ENCODE peak calls at places on chromosomes 1 and 21, in nine cellular contexts. S, A, I, O, G, Y, T, X and B are unnamed samples.
A peak's percentile ranks its signal among the peaks of the same experiment; 100 is the strongest.

GRCh38 chr1:180229483-180230415 is at the start of gene LHX4:
- DNase-seq in S (peak; percentile 55), A (peak; percentile 51), I (peak; percentile 84), O (peak; percentile 64), G (peak; percentile 84), Y (peak; percentile 89), T (no peak), X (peak; percentile 34), B (peak; percentile 41)

GRCh38 chr1:145892486-145893087 is 6.9 kb upstream of the ANKRD35 start:
- DNase-seq in S (peak; percentile 28), A (no peak), I (no peak), O (no peak), G (no peak), Y (no peak), T (no peak), X (peak; percentile 50), B (peak; percentile 45)

GRCh38 chr1:179043907-179044306 is 18.2 kb downstream of the FAM20B start:
- DNase-seq in S (no peak), A (no peak), I (no peak), O (no peak), G (no peak), Y (no peak), T (no peak), X (no peak), B (no peak)

GRCh38 chr1:60847855-60848582 is 234.3 kb upstream of the NFIA start:
- DNase-seq in S (no peak), A (no peak), I (peak; percentile 47), O (no peak), G (no peak), Y (no peak), T (no peak), X (no peak), B (peak; percentile 11)

GRCh38 chr1:233269656-233270055 is 25.9 kb downstream of the PCNX2 start:
- DNase-seq in S (peak; percentile 65), A (no peak), I (no peak), O (no peak), G (no peak), Y (no peak), T (no peak), X (no peak), B (peak; percentile 22)

GRCh38 chr1:66282343-66282852 is 251.6 kb upstream of the SGIP1 start:
- DNase-seq in S (peak; percentile 90), A (peak; percentile 85), I (no peak), O (peak; percentile 99), G (no peak), Y (no peak), T (peak; percentile 68), X (peak; percentile 40), B (no peak)

GRCh38 chr1:178625695-178626094 is 99.3 kb upstream of the RALGPS2 start:
- DNase-seq in S (no peak), A (no peak), I (no peak), O (no peak), G (no peak), Y (no peak), T (no peak), X (no peak), B (peak; percentile 36)

GRCh38 chr21:29725025-29725736 is 214.6 kb downstream of the GRIK1 start:
- DNase-seq in S (no peak), A (no peak), I (no peak), O (no peak), G (no peak), Y (no peak), T (no peak), X (peak; percentile 24), B (peak; percentile 31)

GRCh38 chr1:241499910-241500309 is 19.6 kb downstream of the FH start:
- DNase-seq in S (peak; percentile 54), A (peak; percentile 12), I (peak; percentile 43), O (peak; percentile 29), G (peak; percentile 50), Y (peak; percentile 41), T (no peak), X (peak; percentile 82), B (peak; percentile 40)

GRCh38 chr1:241507189-241507820 is 12.2 kb downstream of the FH start:
- DNase-seq in S (peak; percentile 49), A (no peak), I (no peak), O (no peak), G (no peak), Y (no peak), T (no peak), X (no peak), B (no peak)

DNA sequence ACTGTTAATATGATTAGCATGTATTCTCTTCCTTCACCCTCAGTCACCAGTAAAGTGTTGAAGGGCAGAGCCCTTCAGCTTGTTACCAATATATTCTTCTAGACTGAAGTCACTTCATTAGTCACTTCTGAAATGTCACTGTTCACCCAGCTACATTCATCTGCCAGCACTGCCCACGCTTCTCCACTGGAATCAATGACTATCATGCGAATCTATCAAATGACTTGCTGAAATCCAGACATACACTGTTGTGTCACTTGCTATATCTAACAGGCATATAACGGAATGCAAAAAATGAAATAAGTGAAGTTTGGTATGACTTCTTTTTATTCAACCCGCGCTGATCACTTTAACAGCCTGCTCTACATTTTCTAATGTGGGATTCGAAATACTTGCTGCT is 16.1 kb downstream of the FH start:
- DNase-seq in S (no peak), A (no peak), I (no peak), O (no peak), G (no peak), Y (no peak), T (no peak), X (no peak), B (no peak)
- H3K79me2 ChIP-seq in S (no peaks in the 10 kb centered on the region), A (no peaks in the 10 kb centered on the region), I (no peaks in the 10 kb centered on the region), O (peaks cover 34% of the 10 kb centered on the region), G (no peaks in the 10 kb centered on the region), Y (no peaks in the 10 kb centered on the region), T (no peaks in the 10 kb centered on the region), X (no peaks in the 10 kb centered on the region), B (no peaks in the 10 kb centered on the region)

DNA sequence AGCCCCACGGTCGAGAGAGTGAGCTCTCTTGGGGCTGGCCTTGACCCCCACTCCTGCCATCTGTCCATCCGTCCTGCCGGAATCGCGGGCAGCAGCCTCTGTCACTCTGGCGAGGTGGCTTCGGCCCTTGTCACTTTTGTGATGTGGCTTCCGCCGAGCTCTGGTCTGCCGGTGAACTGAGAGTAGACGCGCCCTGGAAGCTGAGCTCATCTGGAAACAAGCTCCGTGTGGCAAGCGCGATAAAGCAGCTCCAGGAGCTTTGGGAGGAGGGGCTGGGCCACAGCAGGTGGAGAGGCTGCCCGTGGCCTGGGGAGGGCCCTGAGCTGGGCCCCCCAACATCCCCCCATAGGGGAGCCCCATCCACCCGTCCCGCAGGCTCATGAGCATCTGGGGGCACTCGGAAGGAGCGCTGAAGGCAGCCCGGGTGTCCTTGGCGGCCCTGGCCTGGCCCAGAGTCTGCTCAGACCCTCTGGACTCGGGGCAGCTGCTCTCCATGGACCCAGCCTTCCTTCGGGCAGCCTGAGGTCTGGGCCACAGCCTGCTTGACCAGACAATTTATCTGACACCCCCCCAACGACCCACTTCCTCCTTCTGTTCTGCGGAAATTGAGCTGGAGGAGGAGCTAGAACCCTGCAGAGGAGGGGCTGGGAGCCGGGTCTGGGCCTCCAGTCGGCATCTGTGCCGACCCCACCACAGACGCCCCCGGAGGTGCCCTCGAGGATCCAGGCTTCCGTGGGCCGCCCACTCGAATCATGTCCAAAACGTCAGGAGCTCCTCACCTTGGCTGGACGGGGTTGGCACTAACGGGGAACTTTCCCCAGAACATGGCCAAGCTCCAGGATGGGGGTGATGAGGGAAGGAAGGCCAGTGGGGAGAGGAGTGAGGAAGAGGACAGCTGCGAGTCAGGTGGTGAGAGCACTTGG is 59.1 kb downstream of the SLC19A1 start:
- DNase-seq in S (no peak), A (no peak), I (no peak), O (no peak), G (no peak), Y (no peak), T (no peak), X (no peak), B (no peak)
- TF ChIP-seq EZH2phosphoT487 in S (no peak), A (no peak), I (no peak), O (no peak), G (no peak), Y (no peak), T (no peak), X (no peak), B (no peak)

DNA sequence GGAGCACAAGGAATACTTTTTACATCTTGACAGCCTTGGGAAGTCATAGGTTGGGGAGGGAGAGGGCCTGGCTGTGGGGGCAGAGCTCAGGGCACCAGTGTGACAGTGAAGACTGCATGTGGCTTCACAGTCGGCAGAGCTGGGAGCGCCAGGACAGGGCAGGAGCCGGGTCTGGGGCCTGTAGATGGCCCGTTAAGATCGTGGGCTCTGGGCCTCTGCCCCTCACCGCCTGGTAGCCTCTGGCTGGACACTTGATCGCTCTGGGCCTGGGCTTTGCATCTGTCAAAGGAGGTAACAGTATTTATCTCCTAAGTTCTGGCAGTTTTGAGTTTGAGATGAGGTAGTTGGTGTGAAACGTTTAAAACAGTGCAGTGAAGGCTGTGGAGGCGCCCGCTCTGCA is 4.8 kb downstream of the SLX9 start:
- DNase-seq in S (no peak), A (no peak), I (no peak), O (no peak), G (no peak), Y (no peak), T (no peak), X (no peak), B (no peak)
- H3K79me2 ChIP-seq in S (peaks cover 82% of the 10 kb centered on the region), A (peaks cover 23% of the 10 kb centered on the region), I (peaks cover 79% of the 10 kb centered on the region), O (peaks cover 82% of the 10 kb centered on the region), G (peaks cover 68% of the 10 kb centered on the region), Y (peaks cover 73% of the 10 kb centered on the region), T (peaks cover 95% of the 10 kb centered on the region), X (peaks cover 99% of the 10 kb centered on the region), B (peaks cover 57% of the 10 kb centered on the region)

GRCh38 chr1:68132426-68133130 is 82.2 kb upstream of the DIRAS3 start:
- DNase-seq in S (no peak), A (no peak), I (no peak), O (no peak), G (no peak), Y (no peak), T (no peak), X (peak; percentile 38), B (no peak)

GRCh38 chr1:68128820-68129219 is 78.4 kb upstream of the DIRAS3 start:
- DNase-seq in S (no peak), A (no peak), I (no peak), O (no peak), G (no peak), Y (no peak), T (no peak), X (no peak), B (no peak)

GRCh38 chr1:68131261-68131660 is 80.8 kb upstream of the DIRAS3 start:
- DNase-seq in S (no peak), A (no peak), I (no peak), O (no peak), G (no peak), Y (no peak), T (no peak), X (no peak), B (no peak)

DNA sequence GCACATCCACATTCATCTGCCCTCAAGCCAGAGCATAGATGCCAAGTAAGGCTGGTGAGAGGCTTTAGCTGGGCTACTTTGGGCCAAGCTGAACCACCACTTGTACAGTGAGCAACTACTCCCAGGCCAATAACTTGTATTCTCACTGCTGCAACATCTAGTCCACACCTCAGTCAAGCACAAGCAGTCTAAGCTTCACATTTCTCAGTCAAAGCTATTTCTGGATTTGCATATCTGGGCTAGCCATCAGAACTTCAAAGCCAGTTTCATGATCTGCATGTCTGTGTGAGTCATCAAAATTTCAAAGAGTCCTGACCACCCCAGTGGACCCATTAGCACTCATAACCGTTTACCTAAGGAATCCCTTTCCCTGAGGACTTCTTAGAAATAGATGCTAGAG is 77.7 kb upstream of the DIRAS3 start:
- DNase-seq in S (peak; percentile 52), A (no peak), I (no peak), O (peak; percentile 86), G (no peak), Y (no peak), T (no peak), X (no peak), B (no peak)
- TF ChIP-seq EZH2phosphoT487 in S (no peak), A (no peak), I (no peak), O (no peak), G (no peak), Y (no peak), T (no peak), X (no peak), B (no peak)

GRCh38 chr1:10242811-10243210 is 32.4 kb downstream of the KIF1B start:
- DNase-seq in S (no peak), A (no peak), I (no peak), O (peak; percentile 34), G (no peak), Y (no peak), T (no peak), X (no peak), B (no peak)
- H3K79me2 ChIP-seq in S (peaks cover 100% of the 10 kb centered on the region), A (no peaks in the 10 kb centered on the region), I (peaks cover 95% of the 10 kb centered on the region), O (peaks cover 56% of the 10 kb centered on the region), G (peaks cover 97% of the 10 kb centered on the region), Y (peaks cover 96% of the 10 kb centered on the region), T (peaks cover 58% of the 10 kb centered on the region), X (peaks cover 76% of the 10 kb centered on the region), B (peaks cover 89% of the 10 kb centered on the region)